ENCODE peak calls at places on chromosomes 5 and 9, in four cellular contexts. U is adrenal gland; G is uterus; V is stimulated activated CD8-positive, alpha-beta memory T cell treated with anti-CD3 and anti-CD28 coated beads, Interleukin-4, amount 100 ng/mL, for 24 hours. W is an unnamed sample.

GRCh38 chr9:121499177-121499426 is 542 bp downstream of the GGTA1 start:
- DNase-seq in U (no peak), G (no peak), V (no peak), W (peak)

GRCh38 chr9:71822935-71823334 is 54.6 kb upstream of the CEMIP2 start:
- DNase-seq in U (no peak), G (no peak), V (no peak), W (no peak)

GRCh38 chr9:127755558-127756060 is 20.5 kb upstream of the TOR2A start:
- DNase-seq in U (no peak), G (no peak), V (no peak), W (no peak)

GRCh38 chr5:156326718-156327259 is at the start of gene SGCD:
- DNase-seq in U (peak), G (peak), V (no peak), W (peak)

GRCh38 chr9:14511452-14511851 is 181.8 kb downstream of the ZDHHC21 start:
- DNase-seq in U (no peak), G (no peak), V (no peak), W (no peak)

GRCh38 chr9:110249639-110250038 is 6.7 kb downstream of the TXN start:
- DNase-seq in U (no peak), G (no peak), V (no peak), W (no peak)

GRCh38 chr9:16202221-16202620 is 649.4 kb downstream of the CCDC171 start:
- DNase-seq in U (no peak), G (no peak), V (no peak), W (no peak)

GRCh38 chr9:134525841-134526797 is 115.5 kb upstream of the COL5A1 start:
- DNase-seq in U (no peak), G (peak), V (no peak), W (no peak)

GRCh38 chr9:133910855-133911514 is 81.1 kb downstream of the VAV2 start:
- DNase-seq in U (no peak), G (no peak), V (no peak), W (peak)

GRCh38 chr5:156411-157072 is 34.8 kb upstream of the LRRC14B start:
- DNase-seq in U (peak), G (no peak), V (no peak), W (no peak)

GRCh38 chr5:95993261-95993660 is 31.6 kb upstream of the ELL2 start:
- DNase-seq in U (no peak), G (no peak), V (no peak), W (no peak)

GRCh38 chr9:118281787-118282186 is 577.6 kb downstream of the TLR4 start:
- DNase-seq in U (no peak), G (no peak), V (no peak), W (no peak)

GRCh38 chr5:177478711-177479646 is 5.5 kb upstream of the DBN1 start:
- DNase-seq in U (peak), G (peak), V (no peak), W (peak)

GRCh38 chr5:418681-419121 is 24.3 kb upstream of the EXOC3 start:
- DNase-seq in U (no peak), G (no peak), V (no peak), W (no peak)

GRCh38 chr5:42595597-42595996 is 161.0 kb upstream of the CCDC152 start:
- DNase-seq in U (no peak), G (no peak), V (no peak), W (no peak)

GRCh38 chr5:176733586-176734262 is 76.6 kb upstream of the UNC5A start:
- DNase-seq in U (peak), G (no peak), V (no peak), W (no peak)

GRCh38 chr9:120289990-120290925 is 289.7 kb downstream of the CDK5RAP2 start:
- DNase-seq in U (no peak), G (no peak), V (no peak), W (no peak)

GRCh38 chr5:15620501-15620900 is 120.5 kb downstream of the FBXL7 start:
- DNase-seq in U (no peak), G (peak), V (no peak), W (no peak)

GRCh38 chr5:53568868-53569267 is 8.4 kb downstream of the NDUFS4 start:
- DNase-seq in U (no peak), G (no peak), V (no peak), W (no peak)

GRCh38 chr5:71695069-71695468 is 24.0 kb upstream of the CARTPT start:
- DNase-seq in U (no peak), G (no peak), V (no peak), W (no peak)

GRCh38 chr9:79023134-79023577 is 548.6 kb upstream of the TLE4 start:
- DNase-seq in U (no peak), G (no peak), V (no peak), W (no peak)

GRCh38 chr5:174425271-174425963 is 299.0 kb upstream of the MSX2 start:
- DNase-seq in U (no peak), G (no peak), V (no peak), W (no peak)

GRCh38 chr5:64207978-64208377 is 42.3 kb downstream of the RNF180 start:
- DNase-seq in U (no peak), G (no peak), V (no peak), W (no peak)

GRCh38 chr9:16221822-16222547 is 648.5 kb downstream of the BNC2 start:
- DNase-seq in U (no peak), G (no peak), V (no peak), W (no peak)

GRCh38 chr9:78745996-78746395 is 449.1 kb downstream of the PSAT1 start:
- DNase-seq in U (no peak), G (no peak), V (no peak), W (no peak)

GRCh38 chr9:98879958-98880300 is 63.8 kb upstream of the COL15A1 start:
- DNase-seq in U (peak), G (no peak), V (no peak), W (peak)

GRCh38 chr9:91766301-91766700 is 183.7 kb downstream of the ROR2 start:
- DNase-seq in U (peak), G (no peak), V (no peak), W (no peak)

GRCh38 chr9:123867034-123867433 is 62.9 kb downstream of the DENND1A start:
- DNase-seq in U (no peak), G (no peak), V (no peak), W (no peak)